ENCODE peak calls at places on chromosomes 1 and 21, in five cellular contexts. One of them, this sample, is unnamed.

GRCh38 chr1:48036693-48037386 is 39.7 kb upstream of the TRABD2B start:
- DNase-seq in ureter: no peak
- DNase-seq in activated gamma-delta T cell: no peak
- DNase-seq in GDM1: no peak
- DNase-seq in caudate nucleus: no peak
- DNase-seq in this sample: no peak

GRCh38 chr1:163320891-163321290 is 863 bp upstream of the NUF2 start:
- DNase-seq in activated gamma-delta T cell: no peak
- DNase-seq in ureter: no peak
- DNase-seq in GDM1: no peak
- DNase-seq in caudate nucleus: no peak
- DNase-seq in this sample: no peak

GRCh38 chr21:25670726-25671125 is 31.7 kb downstream of the JAM2 start:
- DNase-seq in caudate nucleus: no peak
- DNase-seq in ureter: no peak
- DNase-seq in activated gamma-delta T cell: no peak
- DNase-seq in GDM1: no peak
- DNase-seq in this sample: no peak

GRCh38 chr1:48966583-48966982 is 189.9 kb upstream of the BEND5 start:
- DNase-seq in activated gamma-delta T cell: no peak
- DNase-seq in caudate nucleus: no peak
- DNase-seq in ureter: no peak
- DNase-seq in GDM1: no peak
- DNase-seq in this sample: no peak

GRCh38 chr1:91455334-91455733 is 45.3 kb upstream of the CDC7 start:
- DNase-seq in caudate nucleus: no peak
- DNase-seq in ureter: no peak
- DNase-seq in activated gamma-delta T cell: no peak
- DNase-seq in GDM1: no peak
- DNase-seq in this sample: no peak

GRCh38 chr1:30366914-30367313 is 356.5 kb downstream of the MATN1 start:
- DNase-seq in caudate nucleus: no peak
- DNase-seq in GDM1: no peak
- DNase-seq in activated gamma-delta T cell: no peak
- DNase-seq in ureter: peak
- DNase-seq in this sample: peak

GRCh38 chr1:50929376-50929958 is 30.6 kb downstream of the FAF1 start:
- DNase-seq in caudate nucleus: no peak
- DNase-seq in GDM1: no peak
- DNase-seq in ureter: no peak
- DNase-seq in activated gamma-delta T cell: no peak
- DNase-seq in this sample: no peak

GRCh38 chr1:220894025-220894923 is 15.0 kb downstream of the HLX start:
- DNase-seq in activated gamma-delta T cell: no peak
- DNase-seq in ureter: no peak
- DNase-seq in caudate nucleus: no peak
- DNase-seq in GDM1: no peak
- DNase-seq in this sample: no peak

GRCh38 chr21:44585892-44586291 is 5.5 kb upstream of the KRTAP10-5 start:
- DNase-seq in GDM1: no peak
- DNase-seq in caudate nucleus: no peak
- DNase-seq in activated gamma-delta T cell: no peak
- DNase-seq in ureter: no peak
- DNase-seq in this sample: no peak

GRCh38 chr1:170707959-170708666 is 44.2 kb downstream of the PRRX1 start:
- DNase-seq in GDM1: no peak
- DNase-seq in ureter: no peak
- DNase-seq in activated gamma-delta T cell: no peak
- DNase-seq in caudate nucleus: no peak
- DNase-seq in this sample: no peak

GRCh38 chr1:57704231-57704630 is 280.4 kb upstream of the DAB1 start:
- DNase-seq in ureter: no peak
- DNase-seq in GDM1: no peak
- DNase-seq in caudate nucleus: no peak
- DNase-seq in activated gamma-delta T cell: no peak
- DNase-seq in this sample: no peak

GRCh38 chr1:165476776-165477175 is 31.9 kb upstream of the RXRG start:
- DNase-seq in caudate nucleus: no peak
- DNase-seq in ureter: no peak
- DNase-seq in GDM1: no peak
- DNase-seq in activated gamma-delta T cell: no peak
- DNase-seq in this sample: no peak

GRCh38 chr21:33201945-33202344 is 27.8 kb upstream of the IFNAR2 start:
- DNase-seq in ureter: no peak
- DNase-seq in caudate nucleus: no peak
- DNase-seq in activated gamma-delta T cell: no peak
- DNase-seq in GDM1: no peak
- DNase-seq in this sample: no peak

GRCh38 chr1:94697839-94698238 is 122.3 kb upstream of the SLC44A3 start:
- DNase-seq in ureter: no peak
- DNase-seq in GDM1: no peak
- DNase-seq in activated gamma-delta T cell: no peak
- DNase-seq in caudate nucleus: no peak
- DNase-seq in this sample: no peak

GRCh38 chr1:200041337-200042118 is 14.0 kb downstream of the NR5A2 start:
- DNase-seq in ureter: no peak
- DNase-seq in GDM1: no peak
- DNase-seq in caudate nucleus: no peak
- DNase-seq in activated gamma-delta T cell: no peak
- DNase-seq in this sample: peak